ENCODE peak calls at places on chromosomes 12 and 14, in ten cellular contexts. One of them, this sample, is unnamed.

GRCh38 chr12:116066381-116067230 is 210.9 kb downstream of the MED13L start:
- DNase-seq in GM03348: peak
- DNase-seq in stimulated activated naive CD4-positive, alpha-beta T cell: peak
- DNase-seq in H7: peak
- DNase-seq in left kidney: peak
- DNase-seq in AG08395: peak
- DNase-seq in HFFc6: peak
- DNase-seq in GM23248: peak
- DNase-seq in activated CD4-positive, alpha-beta T cell treated with anti-CD3 and anti-CD28 coated beads, Interleukin-2, amount 50 U/mL, for 1 hour: peak
- DNase-seq in NCI-H1105 treated with DMSO at 0.1 percent for 48 hours: peak
- DNase-seq in this sample: peak

GRCh38 chr12:96263449-96263902 is 69.3 kb downstream of the ELK3 start:
- DNase-seq in GM03348: no peak
- DNase-seq in stimulated activated naive CD4-positive, alpha-beta T cell: no peak
- DNase-seq in H7: no peak
- DNase-seq in left kidney: no peak
- DNase-seq in AG08395: no peak
- DNase-seq in HFFc6: no peak
- DNase-seq in GM23248: no peak
- DNase-seq in activated CD4-positive, alpha-beta T cell treated with anti-CD3 and anti-CD28 coated beads, Interleukin-2, amount 50 U/mL, for 1 hour: no peak
- DNase-seq in NCI-H1105 treated with DMSO at 0.1 percent for 48 hours: peak
- DNase-seq in this sample: peak

GRCh38 chr14:81330619-81331122 is 69.5 kb downstream of the STON2 start:
- DNase-seq in GM03348: no peak
- DNase-seq in stimulated activated naive CD4-positive, alpha-beta T cell: no peak
- DNase-seq in H7: no peak
- DNase-seq in left kidney: peak
- DNase-seq in AG08395: no peak
- DNase-seq in HFFc6: no peak
- DNase-seq in GM23248: no peak
- DNase-seq in activated CD4-positive, alpha-beta T cell treated with anti-CD3 and anti-CD28 coated beads, Interleukin-2, amount 50 U/mL, for 1 hour: no peak
- DNase-seq in NCI-H1105 treated with DMSO at 0.1 percent for 48 hours: no peak
- DNase-seq in this sample: no peak

GRCh38 chr12:11630046-11630706 is 19.3 kb upstream of the ETV6 start:
- DNase-seq in GM03348: no peak
- DNase-seq in stimulated activated naive CD4-positive, alpha-beta T cell: no peak
- DNase-seq in H7: no peak
- DNase-seq in left kidney: no peak
- DNase-seq in AG08395: no peak
- DNase-seq in HFFc6: no peak
- DNase-seq in GM23248: peak
- DNase-seq in activated CD4-positive, alpha-beta T cell treated with anti-CD3 and anti-CD28 coated beads, Interleukin-2, amount 50 U/mL, for 1 hour: no peak
- DNase-seq in NCI-H1105 treated with DMSO at 0.1 percent for 48 hours: peak
- DNase-seq in this sample: peak

GRCh38 chr12:238116-238515 is 24.2 kb upstream of the SLC6A12 start:
- DNase-seq in GM03348: no peak
- DNase-seq in stimulated activated naive CD4-positive, alpha-beta T cell: no peak
- DNase-seq in H7: no peak
- DNase-seq in left kidney: no peak
- DNase-seq in AG08395: no peak
- DNase-seq in HFFc6: no peak
- DNase-seq in GM23248: no peak
- DNase-seq in activated CD4-positive, alpha-beta T cell treated with anti-CD3 and anti-CD28 coated beads, Interleukin-2, amount 50 U/mL, for 1 hour: no peak
- DNase-seq in NCI-H1105 treated with DMSO at 0.1 percent for 48 hours: no peak
- DNase-seq in this sample: no peak

GRCh38 chr12:20404576-20405346 is 36.4 kb downstream of the PDE3A start:
- DNase-seq in GM03348: no peak
- DNase-seq in stimulated activated naive CD4-positive, alpha-beta T cell: no peak
- DNase-seq in H7: no peak
- DNase-seq in left kidney: no peak
- DNase-seq in AG08395: no peak
- DNase-seq in HFFc6: no peak
- DNase-seq in GM23248: no peak
- DNase-seq in activated CD4-positive, alpha-beta T cell treated with anti-CD3 and anti-CD28 coated beads, Interleukin-2, amount 50 U/mL, for 1 hour: no peak
- DNase-seq in NCI-H1105 treated with DMSO at 0.1 percent for 48 hours: no peak
- DNase-seq in this sample: peak

GRCh38 chr12:19972325-19973288 is 395.7 kb upstream of the PDE3A start:
- DNase-seq in GM03348: no peak
- DNase-seq in stimulated activated naive CD4-positive, alpha-beta T cell: no peak
- DNase-seq in H7: no peak
- DNase-seq in left kidney: no peak
- DNase-seq in AG08395: no peak
- DNase-seq in HFFc6: no peak
- DNase-seq in GM23248: no peak
- DNase-seq in activated CD4-positive, alpha-beta T cell treated with anti-CD3 and anti-CD28 coated beads, Interleukin-2, amount 50 U/mL, for 1 hour: no peak
- DNase-seq in NCI-H1105 treated with DMSO at 0.1 percent for 48 hours: no peak
- DNase-seq in this sample: no peak

GRCh38 chr12:48765753-48766162 is 23.1 kb downstream of the ADCY6 start:
- DNase-seq in GM03348: no peak
- DNase-seq in stimulated activated naive CD4-positive, alpha-beta T cell: no peak
- DNase-seq in H7: no peak
- DNase-seq in left kidney: peak
- DNase-seq in AG08395: no peak
- DNase-seq in HFFc6: peak
- DNase-seq in GM23248: peak
- DNase-seq in activated CD4-positive, alpha-beta T cell treated with anti-CD3 and anti-CD28 coated beads, Interleukin-2, amount 50 U/mL, for 1 hour: no peak
- DNase-seq in NCI-H1105 treated with DMSO at 0.1 percent for 48 hours: no peak
- DNase-seq in this sample: no peak

GRCh38 chr12:32115404-32116104 is 8.9 kb downstream of the BICD1 start:
- DNase-seq in GM03348: peak
- DNase-seq in stimulated activated naive CD4-positive, alpha-beta T cell: no peak
- DNase-seq in H7: no peak
- DNase-seq in left kidney: peak
- DNase-seq in AG08395: peak
- DNase-seq in HFFc6: peak
- DNase-seq in GM23248: peak
- DNase-seq in activated CD4-positive, alpha-beta T cell treated with anti-CD3 and anti-CD28 coated beads, Interleukin-2, amount 50 U/mL, for 1 hour: no peak
- DNase-seq in NCI-H1105 treated with DMSO at 0.1 percent for 48 hours: no peak
- DNase-seq in this sample: peak

GRCh38 chr14:69632154-69632553 is 20.8 kb downstream of the SUSD6 start:
- DNase-seq in GM03348: no peak
- DNase-seq in stimulated activated naive CD4-positive, alpha-beta T cell: no peak
- DNase-seq in H7: peak
- DNase-seq in left kidney: peak
- DNase-seq in AG08395: no peak
- DNase-seq in HFFc6: no peak
- DNase-seq in GM23248: peak
- DNase-seq in activated CD4-positive, alpha-beta T cell treated with anti-CD3 and anti-CD28 coated beads, Interleukin-2, amount 50 U/mL, for 1 hour: no peak
- DNase-seq in NCI-H1105 treated with DMSO at 0.1 percent for 48 hours: no peak
- DNase-seq in this sample: no peak

GRCh38 chr12:106133136-106134087 is 5.3 kb downstream of the NUAK1 start:
- DNase-seq in GM03348: peak
- DNase-seq in stimulated activated naive CD4-positive, alpha-beta T cell: no peak
- DNase-seq in H7: peak
- DNase-seq in left kidney: peak
- DNase-seq in AG08395: peak
- DNase-seq in HFFc6: peak
- DNase-seq in GM23248: peak
- DNase-seq in activated CD4-positive, alpha-beta T cell treated with anti-CD3 and anti-CD28 coated beads, Interleukin-2, amount 50 U/mL, for 1 hour: no peak
- DNase-seq in NCI-H1105 treated with DMSO at 0.1 percent for 48 hours: no peak
- DNase-seq in this sample: no peak

GRCh38 chr12:133130808-133131128 is 341 bp downstream of the ZNF10 start:
- DNase-seq in GM03348: no peak
- DNase-seq in stimulated activated naive CD4-positive, alpha-beta T cell: no peak
- DNase-seq in H7: no peak
- DNase-seq in left kidney: no peak
- DNase-seq in AG08395: no peak
- DNase-seq in HFFc6: no peak
- DNase-seq in GM23248: peak
- DNase-seq in activated CD4-positive, alpha-beta T cell treated with anti-CD3 and anti-CD28 coated beads, Interleukin-2, amount 50 U/mL, for 1 hour: peak
- DNase-seq in NCI-H1105 treated with DMSO at 0.1 percent for 48 hours: no peak
- DNase-seq in this sample: peak

GRCh38 chr12:34600592-34601462 is 578.5 kb downstream of the ALG10 start:
- DNase-seq in GM03348: peak
- DNase-seq in stimulated activated naive CD4-positive, alpha-beta T cell: no peak
- DNase-seq in H7: peak
- DNase-seq in left kidney: no peak
- DNase-seq in AG08395: no peak
- DNase-seq in HFFc6: no peak
- DNase-seq in GM23248: no peak
- DNase-seq in activated CD4-positive, alpha-beta T cell treated with anti-CD3 and anti-CD28 coated beads, Interleukin-2, amount 50 U/mL, for 1 hour: no peak
- DNase-seq in NCI-H1105 treated with DMSO at 0.1 percent for 48 hours: no peak
- DNase-seq in this sample: no peak

GRCh38 chr14:38999949-39000348 is 103.1 kb downstream of the SEC23A start:
- DNase-seq in GM03348: no peak
- DNase-seq in stimulated activated naive CD4-positive, alpha-beta T cell: no peak
- DNase-seq in H7: no peak
- DNase-seq in left kidney: no peak
- DNase-seq in AG08395: no peak
- DNase-seq in HFFc6: no peak
- DNase-seq in GM23248: no peak
- DNase-seq in activated CD4-positive, alpha-beta T cell treated with anti-CD3 and anti-CD28 coated beads, Interleukin-2, amount 50 U/mL, for 1 hour: no peak
- DNase-seq in NCI-H1105 treated with DMSO at 0.1 percent for 48 hours: no peak
- DNase-seq in this sample: no peak

GRCh38 chr12:63922446-63922845 is 77.9 kb downstream of the SRGAP1 start:
- DNase-seq in GM03348: peak
- DNase-seq in stimulated activated naive CD4-positive, alpha-beta T cell: no peak
- DNase-seq in H7: no peak
- DNase-seq in left kidney: no peak
- DNase-seq in AG08395: peak
- DNase-seq in HFFc6: peak
- DNase-seq in GM23248: peak
- DNase-seq in activated CD4-positive, alpha-beta T cell treated with anti-CD3 and anti-CD28 coated beads, Interleukin-2, amount 50 U/mL, for 1 hour: no peak
- DNase-seq in NCI-H1105 treated with DMSO at 0.1 percent for 48 hours: no peak
- DNase-seq in this sample: no peak

GRCh38 chr14:51828017-51828797 is 32.2 kb upstream of the GNG2 start:
- DNase-seq in GM03348: peak
- DNase-seq in stimulated activated naive CD4-positive, alpha-beta T cell: peak
- DNase-seq in H7: peak
- DNase-seq in left kidney: no peak
- DNase-seq in AG08395: peak
- DNase-seq in HFFc6: peak
- DNase-seq in GM23248: peak
- DNase-seq in activated CD4-positive, alpha-beta T cell treated with anti-CD3 and anti-CD28 coated beads, Interleukin-2, amount 50 U/mL, for 1 hour: peak
- DNase-seq in NCI-H1105 treated with DMSO at 0.1 percent for 48 hours: no peak
- DNase-seq in this sample: peak

GRCh38 chr12:52279683-52280318 is 5.4 kb downstream of the KRT86 start:
- DNase-seq in GM03348: no peak
- DNase-seq in stimulated activated naive CD4-positive, alpha-beta T cell: no peak
- DNase-seq in H7: peak
- DNase-seq in left kidney: peak
- DNase-seq in AG08395: no peak
- DNase-seq in HFFc6: peak
- DNase-seq in GM23248: peak
- DNase-seq in activated CD4-positive, alpha-beta T cell treated with anti-CD3 and anti-CD28 coated beads, Interleukin-2, amount 50 U/mL, for 1 hour: no peak
- DNase-seq in NCI-H1105 treated with DMSO at 0.1 percent for 48 hours: no peak
- DNase-seq in this sample: no peak

GRCh38 chr14:23936084-23936829 is 17.3 kb upstream of the DHRS4 start:
- DNase-seq in GM03348: no peak
- DNase-seq in stimulated activated naive CD4-positive, alpha-beta T cell: no peak
- DNase-seq in H7: no peak
- DNase-seq in left kidney: no peak
- DNase-seq in AG08395: no peak
- DNase-seq in HFFc6: no peak
- DNase-seq in GM23248: no peak
- DNase-seq in activated CD4-positive, alpha-beta T cell treated with anti-CD3 and anti-CD28 coated beads, Interleukin-2, amount 50 U/mL, for 1 hour: no peak
- DNase-seq in NCI-H1105 treated with DMSO at 0.1 percent for 48 hours: no peak
- DNase-seq in this sample: no peak

GRCh38 chr12:2317819-2318218 is 265.0 kb downstream of the CACNA1C start:
- DNase-seq in GM03348: no peak
- DNase-seq in stimulated activated naive CD4-positive, alpha-beta T cell: no peak
- DNase-seq in H7: peak
- DNase-seq in left kidney: no peak
- DNase-seq in AG08395: no peak
- DNase-seq in HFFc6: no peak
- DNase-seq in GM23248: no peak
- DNase-seq in activated CD4-positive, alpha-beta T cell treated with anti-CD3 and anti-CD28 coated beads, Interleukin-2, amount 50 U/mL, for 1 hour: no peak
- DNase-seq in NCI-H1105 treated with DMSO at 0.1 percent for 48 hours: no peak
- DNase-seq in this sample: no peak

GRCh38 chr14:101553931-101554330 is 7.4 kb upstream of the DIO3 start:
- DNase-seq in GM03348: no peak
- DNase-seq in stimulated activated naive CD4-positive, alpha-beta T cell: no peak
- DNase-seq in H7: no peak
- DNase-seq in left kidney: no peak
- DNase-seq in AG08395: no peak
- DNase-seq in HFFc6: no peak
- DNase-seq in GM23248: no peak
- DNase-seq in activated CD4-positive, alpha-beta T cell treated with anti-CD3 and anti-CD28 coated beads, Interleukin-2, amount 50 U/mL, for 1 hour: no peak
- DNase-seq in NCI-H1105 treated with DMSO at 0.1 percent for 48 hours: no peak
- DNase-seq in this sample: no peak

GRCh38 chr12:52005903-52006703 is 643 bp upstream of the TAMALIN start:
- DNase-seq in GM03348: no peak
- DNase-seq in stimulated activated naive CD4-positive, alpha-beta T cell: no peak
- DNase-seq in H7: peak
- DNase-seq in left kidney: peak
- DNase-seq in AG08395: no peak
- DNase-seq in HFFc6: no peak
- DNase-seq in GM23248: no peak
- DNase-seq in activated CD4-positive, alpha-beta T cell treated with anti-CD3 and anti-CD28 coated beads, Interleukin-2, amount 50 U/mL, for 1 hour: no peak
- DNase-seq in NCI-H1105 treated with DMSO at 0.1 percent for 48 hours: peak
- DNase-seq in this sample: no peak

GRCh38 chr14:29191092-29191491 is 424.5 kb downstream of the FOXG1 start:
- DNase-seq in GM03348: no peak
- DNase-seq in stimulated activated naive CD4-positive, alpha-beta T cell: no peak
- DNase-seq in H7: no peak
- DNase-seq in left kidney: no peak
- DNase-seq in AG08395: no peak
- DNase-seq in HFFc6: no peak
- DNase-seq in GM23248: no peak
- DNase-seq in activated CD4-positive, alpha-beta T cell treated with anti-CD3 and anti-CD28 coated beads, Interleukin-2, amount 50 U/mL, for 1 hour: no peak
- DNase-seq in NCI-H1105 treated with DMSO at 0.1 percent for 48 hours: no peak
- DNase-seq in this sample: no peak

GRCh38 chr14:96576359-96576758 is 74.2 kb downstream of the PAPOLA start:
- DNase-seq in GM03348: peak
- DNase-seq in stimulated activated naive CD4-positive, alpha-beta T cell: no peak
- DNase-seq in H7: no peak
- DNase-seq in left kidney: no peak
- DNase-seq in AG08395: no peak
- DNase-seq in HFFc6: no peak
- DNase-seq in GM23248: no peak
- DNase-seq in activated CD4-positive, alpha-beta T cell treated with anti-CD3 and anti-CD28 coated beads, Interleukin-2, amount 50 U/mL, for 1 hour: no peak
- DNase-seq in NCI-H1105 treated with DMSO at 0.1 percent for 48 hours: no peak
- DNase-seq in this sample: no peak

GRCh38 chr14:25108959-25109358 is 59.0 kb upstream of the STXBP6 start:
- DNase-seq in GM03348: no peak
- DNase-seq in stimulated activated naive CD4-positive, alpha-beta T cell: no peak
- DNase-seq in H7: no peak
- DNase-seq in left kidney: no peak
- DNase-seq in AG08395: no peak
- DNase-seq in HFFc6: no peak
- DNase-seq in GM23248: no peak
- DNase-seq in activated CD4-positive, alpha-beta T cell treated with anti-CD3 and anti-CD28 coated beads, Interleukin-2, amount 50 U/mL, for 1 hour: no peak
- DNase-seq in NCI-H1105 treated with DMSO at 0.1 percent for 48 hours: peak
- DNase-seq in this sample: peak

GRCh38 chr14:51547260-51547659 is 104.5 kb upstream of the FRMD6 start:
- DNase-seq in GM03348: peak
- DNase-seq in stimulated activated naive CD4-positive, alpha-beta T cell: no peak
- DNase-seq in H7: no peak
- DNase-seq in left kidney: peak
- DNase-seq in AG08395: peak
- DNase-seq in HFFc6: peak
- DNase-seq in GM23248: peak
- DNase-seq in activated CD4-positive, alpha-beta T cell treated with anti-CD3 and anti-CD28 coated beads, Interleukin-2, amount 50 U/mL, for 1 hour: no peak
- DNase-seq in NCI-H1105 treated with DMSO at 0.1 percent for 48 hours: peak
- DNase-seq in this sample: peak

GRCh38 chr14:103056322-103057027 is 874 bp downstream of the CDC42BPB start:
- DNase-seq in GM03348: peak
- DNase-seq in stimulated activated naive CD4-positive, alpha-beta T cell: no peak
- DNase-seq in H7: peak
- DNase-seq in left kidney: peak
- DNase-seq in AG08395: peak
- DNase-seq in HFFc6: peak
- DNase-seq in GM23248: peak
- DNase-seq in activated CD4-positive, alpha-beta T cell treated with anti-CD3 and anti-CD28 coated beads, Interleukin-2, amount 50 U/mL, for 1 hour: no peak
- DNase-seq in NCI-H1105 treated with DMSO at 0.1 percent for 48 hours: peak
- DNase-seq in this sample: peak

GRCh38 chr14:64337901-64338615 is 43.9 kb upstream of the ESR2 start:
- DNase-seq in GM03348: peak
- DNase-seq in stimulated activated naive CD4-positive, alpha-beta T cell: no peak
- DNase-seq in H7: peak
- DNase-seq in left kidney: peak
- DNase-seq in AG08395: peak
- DNase-seq in HFFc6: peak
- DNase-seq in GM23248: peak
- DNase-seq in activated CD4-positive, alpha-beta T cell treated with anti-CD3 and anti-CD28 coated beads, Interleukin-2, amount 50 U/mL, for 1 hour: peak
- DNase-seq in NCI-H1105 treated with DMSO at 0.1 percent for 48 hours: peak
- DNase-seq in this sample: peak

GRCh38 chr12:11482955-11483354 is 87.6 kb upstream of the PRB2 start:
- DNase-seq in GM03348: no peak
- DNase-seq in stimulated activated naive CD4-positive, alpha-beta T cell: no peak
- DNase-seq in H7: no peak
- DNase-seq in left kidney: no peak
- DNase-seq in AG08395: no peak
- DNase-seq in HFFc6: peak
- DNase-seq in GM23248: peak
- DNase-seq in activated CD4-positive, alpha-beta T cell treated with anti-CD3 and anti-CD28 coated beads, Interleukin-2, amount 50 U/mL, for 1 hour: no peak
- DNase-seq in NCI-H1105 treated with DMSO at 0.1 percent for 48 hours: no peak
- DNase-seq in this sample: no peak

This sample was measured in BE2C.